ENCODE peak calls at places on chromosomes 2 and 18, in ten cellular contexts. Z is Daoy; I is foreskin fibroblast; A is psoas muscle; R is RPMI8226; N is cardiac muscle cell; F is T-helper 9 cell; B is fibroblast of mammary gland; C is NCI-H2081; P is stimulated activated CD4-positive, alpha-beta T cell treated with anti-CD3 and anti-CD28 coated beads, TNF-alpha, amount 100 ng/mL, for 1 hour. H is an unnamed sample.

GRCh38 chr18:75530118-75530517 is 102.6 kb upstream of the SMIM21 start:
- DNase-seq in Z (no peak), I (no peak), A (no peak), R (no peak), N (peak), F (no peak), B (peak), C (no peak), P (no peak), H (no peak)

GRCh38 chr2:158346041-158346440 is 110.5 kb downstream of the CCDC148 start:
- DNase-seq in Z (no peak), I (no peak), A (no peak), R (no peak), N (no peak), F (no peak), B (no peak), C (no peak), P (no peak), H (no peak)

GRCh38 chr2:26754972-26755670 is 9.0 kb upstream of the SLC35F6 start:
- DNase-seq in Z (no peak), I (no peak), A (no peak), R (no peak), N (no peak), F (no peak), B (no peak), C (no peak), P (no peak), H (peak)

GRCh38 chr2:64273524-64274398 is 129.5 kb upstream of the PELI1 start:
- DNase-seq in Z (peak), I (peak), A (peak), R (peak), N (peak), F (no peak), B (peak), C (no peak), P (no peak), H (no peak)

GRCh38 chr2:222372993-222373392 is 51.4 kb upstream of the SGPP2 start:
- DNase-seq in Z (no peak), I (no peak), A (no peak), R (no peak), N (no peak), F (no peak), B (no peak), C (no peak), P (no peak), H (no peak)

GRCh38 chr18:50619833-50620232 is 59.9 kb downstream of the MAPK4 start:
- DNase-seq in Z (no peak), I (no peak), A (no peak), R (no peak), N (no peak), F (no peak), B (no peak), C (no peak), P (no peak), H (no peak)

GRCh38 chr2:85158559-85159273 is 25.5 kb downstream of the TCF7L1 start:
- DNase-seq in Z (no peak), I (no peak), A (no peak), R (no peak), N (no peak), F (no peak), B (no peak), C (no peak), P (no peak), H (no peak)

GRCh38 chr18:50196261-50196660 is 1.3 kb upstream of the MYO5B start:
- DNase-seq in Z (no peak), I (no peak), A (no peak), R (no peak), N (no peak), F (no peak), B (no peak), C (no peak), P (no peak), H (no peak)

GRCh38 chr2:11647834-11648600 is 22.0 kb downstream of the NTSR2 start:
- DNase-seq in Z (no peak), I (no peak), A (no peak), R (no peak), N (peak), F (no peak), B (peak), C (no peak), P (no peak), H (no peak)

GRCh38 chr2:46780801-46781445 is 134.7 kb downstream of the MCFD2 start:
- DNase-seq in Z (no peak), I (peak), A (peak), R (no peak), N (peak), F (no peak), B (no peak), C (no peak), P (no peak), H (peak)

GRCh38 chr18:27843783-27844415 is 333.0 kb downstream of the CDH2 start:
- DNase-seq in Z (peak), I (peak), A (no peak), R (no peak), N (peak), F (no peak), B (peak), C (no peak), P (no peak), H (no peak)

GRCh38 chr18:55136864-55137263 is 177.6 kb upstream of the CCDC68 start:
- DNase-seq in Z (no peak), I (peak), A (no peak), R (no peak), N (peak), F (no peak), B (no peak), C (no peak), P (no peak), H (no peak)

GRCh38 chr2:47198985-47199451 is 43.9 kb upstream of the STPG4 start:
- DNase-seq in Z (peak), I (peak), A (no peak), R (no peak), N (peak), F (no peak), B (peak), C (no peak), P (no peak), H (no peak)

H was measured in NAMALWA.